ENCODE peak calls at places on chromosomes 12 and 14, in seven cellular contexts. K is epithelial cell of esophagus, Q is lower lobe of right lung, F is heart left ventricle, U is dorsolateral prefrontal cortex, S is fibroblast of villous mesenchyme, D is cardiac muscle cell. V is an unnamed sample.

GRCh38 chr12:13435535-13435934 is 239.0 kb downstream of the EMP1 start:
- DNase-seq in K (no peak), Q (no peak), F (no peak), U (no peak), S (no peak), D (no peak), V (no peak)

GRCh38 chr12:130538343-130539095 is 177.6 kb downstream of the RIMBP2 start:
- DNase-seq in K (no peak), Q (no peak), F (no peak), U (peak), S (no peak), D (no peak), V (no peak)

GRCh38 chr12:71981149-71981548 is 42.5 kb downstream of the TPH2 start:
- DNase-seq in K (peak), Q (no peak), F (no peak), U (no peak), S (peak), D (peak), V (no peak)

GRCh38 chr12:1807489-1807888 is 12.9 kb upstream of the LRTM2 start:
- DNase-seq in K (no peak), Q (peak), F (peak), U (no peak), S (no peak), D (no peak), V (no peak)

GRCh38 chr12:122422769-122423257 is 344 bp upstream of the CLIP1 start:
- DNase-seq in K (peak), Q (peak), F (peak), U (no peak), S (peak), D (peak), V (no peak)

GRCh38 chr12:116346751-116347150 is 69.3 kb upstream of the MED13L start:
- DNase-seq in K (peak), Q (no peak), F (no peak), U (no peak), S (peak), D (peak), V (no peak)

GRCh38 chr12:118033902-118034301 is 17.4 kb downstream of the RFC5 start:
- DNase-seq in K (peak), Q (no peak), F (no peak), U (no peak), S (peak), D (no peak), V (no peak)

GRCh38 chr14:35320472-35320871 is 28.3 kb downstream of the PSMA6 start:
- DNase-seq in K (no peak), Q (no peak), F (no peak), U (no peak), S (no peak), D (no peak), V (no peak)

GRCh38 chr12:132357623-132358186 is 28.3 kb upstream of the GALNT9 start:
- DNase-seq in K (no peak), Q (peak), F (no peak), U (peak), S (no peak), D (no peak), V (no peak)

GRCh38 chr12:5123921-5124320 is 80.2 kb downstream of the KCNA5 start:
- DNase-seq in K (no peak), Q (no peak), F (no peak), U (no peak), S (no peak), D (no peak), V (no peak)

GRCh38 chr14:49057838-49058510 is 528.2 kb downstream of the RPS29 start:
- DNase-seq in K (no peak), Q (no peak), F (no peak), U (no peak), S (no peak), D (no peak), V (no peak)

GRCh38 chr14:59177229-59177628 is 11.2 kb upstream of the DAAM1 start:
- DNase-seq in K (peak), Q (no peak), F (no peak), U (no peak), S (no peak), D (no peak), V (no peak)

GRCh38 chr14:103385994-103386491 is 828 bp downstream of the MARK3 start:
- DNase-seq in K (peak), Q (peak), F (peak), U (peak), S (peak), D (no peak), V (peak)

GRCh38 chr12:61757831-61758505 is 502.2 kb upstream of the USP15 start:
- DNase-seq in K (peak), Q (no peak), F (no peak), U (no peak), S (peak), D (no peak), V (no peak)

GRCh38 chr12:102394200-102394599 is 86.2 kb downstream of the IGF1 start:
- DNase-seq in K (no peak), Q (no peak), F (no peak), U (no peak), S (peak), D (no peak), V (no peak)

GRCh38 chr12:13242926-13243325 is 46.4 kb downstream of the EMP1 start:
- DNase-seq in K (no peak), Q (no peak), F (no peak), U (no peak), S (no peak), D (no peak), V (no peak)

GRCh38 chr14:38210168-38210567 is 2.5 kb downstream of the SSTR1 start:
- DNase-seq in K (peak), Q (peak), F (no peak), U (peak), S (peak), D (peak), V (no peak)

GRCh38 chr12:88549929-88550328 is 30.3 kb downstream of the KITLG start:
- DNase-seq in K (no peak), Q (no peak), F (no peak), U (no peak), S (peak), D (peak), V (no peak)

GRCh38 chr14:100172811-100173210 is 13.4 kb upstream of the DEGS2 start:
- DNase-seq in K (no peak), Q (no peak), F (no peak), U (no peak), S (no peak), D (no peak), V (no peak)

GRCh38 chr12:106089935-106090334 is 48.8 kb downstream of the NUAK1 start:
- DNase-seq in K (no peak), Q (no peak), F (no peak), U (no peak), S (no peak), D (no peak), V (no peak)

GRCh38 chr14:92513966-92514843 is 624 bp downstream of the RIN3 start:
- DNase-seq in K (peak), Q (peak), F (peak), U (no peak), S (peak), D (peak), V (peak)

GRCh38 chr14:67618617-67619063 is 1.1 kb upstream of the ARG2 start:
- DNase-seq in K (peak), Q (no peak), F (no peak), U (no peak), S (peak), D (peak), V (peak)

GRCh38 chr14:54344445-54344844 is 52.4 kb upstream of the CDKN3 start:
- DNase-seq in K (no peak), Q (no peak), F (no peak), U (no peak), S (no peak), D (peak), V (no peak)

GRCh38 chr12:31899136-31899535 is 60.1 kb upstream of the RESF1 start:
- DNase-seq in K (no peak), Q (no peak), F (no peak), U (no peak), S (no peak), D (no peak), V (no peak)

GRCh38 chr12:111444314-111444705 is 38.6 kb downstream of the SH2B3 start:
- DNase-seq in K (no peak), Q (no peak), F (no peak), U (no peak), S (no peak), D (no peak), V (no peak)

GRCh38 chr12:94604299-94604698 is 46.1 kb downstream of the TMCC3 start:
- DNase-seq in K (no peak), Q (no peak), F (no peak), U (no peak), S (no peak), D (no peak), V (no peak)

GRCh38 chr14:70886421-70887206 is 20.6 kb upstream of the PCNX1 start:
- DNase-seq in K (no peak), Q (no peak), F (no peak), U (peak), S (no peak), D (no peak), V (peak)

GRCh38 chr12:107685360-107686248 is at the start of gene PWP1:
- DNase-seq in K (peak), Q (peak), F (peak), U (peak), S (peak), D (peak), V (peak)

GRCh38 chr12:86138770-86139169 is 117.4 kb downstream of the MGAT4C start:
- DNase-seq in K (no peak), Q (no peak), F (no peak), U (no peak), S (no peak), D (no peak), V (no peak)

GRCh38 chr12:51820721-51821422 is 27.6 kb downstream of the FIGNL2 start:
- DNase-seq in K (peak), Q (peak), F (peak), U (peak), S (peak), D (peak), V (peak)

GRCh38 chr12:51822956-51823355 is 25.6 kb downstream of the FIGNL2 start:
- DNase-seq in K (no peak), Q (no peak), F (no peak), U (no peak), S (no peak), D (no peak), V (no peak)

GRCh38 chr12:51823875-51824565 is 24.5 kb downstream of the FIGNL2 start:
- DNase-seq in K (peak), Q (no peak), F (no peak), U (peak), S (peak), D (peak), V (no peak)

GRCh38 chr12:51821423-51822260 is 26.9 kb downstream of the FIGNL2 start:
- DNase-seq in K (no peak), Q (no peak), F (no peak), U (no peak), S (no peak), D (no peak), V (no peak)

DNA sequence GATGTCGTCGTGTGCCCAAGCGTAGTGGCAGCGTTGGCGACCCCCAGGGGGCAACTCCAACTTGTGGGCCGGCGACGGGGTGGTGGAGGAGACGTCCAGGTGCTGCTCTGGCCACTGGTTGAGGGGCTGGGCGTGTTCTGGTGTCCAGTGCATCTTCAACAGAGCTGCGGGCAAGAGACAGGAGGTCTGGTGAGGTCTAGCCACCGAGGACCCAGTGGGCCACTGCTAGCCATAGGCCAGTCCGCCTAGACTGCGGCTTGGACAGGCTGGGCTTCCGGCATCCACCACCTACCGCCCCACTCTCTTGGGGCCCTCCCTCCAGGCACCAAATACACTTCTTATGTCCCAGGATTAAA is 26.3 kb downstream of the FIGNL2 start:
- DNase-seq in K (no peak), Q (no peak), F (no peak), U (no peak), S (no peak), D (no peak), V (no peak)
- H3K4me3 ChIP-seq in K (no peak), Q (peak), F (no peak), U (no peak), S (peak), D (no peak), V (no peak)

GRCh38 chr14:30264161-30264560 is 294.8 kb upstream of the G2E3 start:
- DNase-seq in K (no peak), Q (no peak), F (no peak), U (no peak), S (no peak), D (no peak), V (no peak)
- TF ChIP-seq CTCF in K (no peak), Q (no peak), F (no peak), U (no peak), S (no peak), D (no peak), V (no peak)

GRCh38 chr14:28830115-28830534 is 63.5 kb downstream of the FOXG1 start:
- DNase-seq in K (no peak), Q (no peak), F (no peak), U (no peak), S (peak), D (no peak), V (no peak)
- H3K4me3 ChIP-seq in K (peak), Q (no peak), F (no peak), U (no peak), S (peak), D (no peak), V (no peak)

DNA sequence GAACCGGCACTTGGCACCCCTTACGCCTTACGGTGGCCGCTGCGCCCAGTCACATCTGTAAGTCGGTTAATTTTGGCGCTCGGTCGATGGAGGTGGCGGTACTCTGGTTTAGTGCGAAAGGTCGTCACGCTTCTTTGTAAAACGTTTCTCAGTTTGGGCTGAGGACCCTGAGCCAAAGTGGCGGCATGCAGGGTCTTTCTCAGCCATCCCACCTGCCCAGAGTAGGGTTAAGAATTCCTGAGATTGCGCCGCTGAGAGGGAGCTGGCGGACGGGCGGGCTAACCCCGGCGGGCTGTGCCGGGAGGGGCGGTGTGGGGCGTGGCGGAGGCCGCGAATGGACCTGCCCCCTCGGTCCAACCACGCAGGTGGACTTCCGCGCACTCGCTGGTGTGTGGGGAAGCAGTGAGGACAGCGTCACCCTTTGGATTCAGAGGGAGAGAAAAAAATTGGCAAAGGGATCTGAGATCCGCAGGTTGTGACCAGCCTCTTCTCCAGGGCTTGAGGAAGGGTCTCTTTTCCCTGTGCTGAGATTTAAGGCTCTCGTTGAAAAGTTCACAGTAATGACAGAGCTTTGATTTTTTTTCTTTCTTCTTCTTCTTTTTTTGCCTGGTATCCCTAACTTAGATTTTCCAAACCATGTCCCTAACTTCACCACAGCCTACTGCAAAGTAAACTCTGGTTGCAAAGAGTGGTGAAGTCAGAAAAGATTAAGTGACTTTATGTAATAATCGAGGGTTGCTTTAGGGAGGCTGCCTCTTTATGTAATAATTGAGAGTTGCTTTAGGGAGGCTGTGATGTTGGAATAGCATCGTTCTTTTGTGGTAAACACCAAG is 602 bp upstream of the FBXO33 start:
- DNase-seq in K (peak), Q (peak), F (peak), U (peak), S (peak), D (peak), V (peak)
- TF ChIP-seq CTCF in K (peak), Q (peak), F (peak), U (peak), S (no peak), D (no peak), V (peak)

GRCh38 chr14:76811561-76811960 is 1.1 kb downstream of the ANGEL1 start:
- DNase-seq in K (no peak), Q (no peak), F (no peak), U (no peak), S (peak), D (no peak), V (no peak)

GRCh38 chr14:76810953-76811400 is 1.7 kb downstream of the ANGEL1 start:
- DNase-seq in K (peak), Q (no peak), F (no peak), U (peak), S (peak), D (peak), V (no peak)

GRCh38 chr14:76812093-76812421 is 625 bp downstream of the ANGEL1 start:
- DNase-seq in K (peak), Q (no peak), F (no peak), U (no peak), S (no peak), D (no peak), V (no peak)

GRCh38 chr14:76808990-76809389 is 3.7 kb downstream of the ANGEL1 start:
- DNase-seq in K (no peak), Q (no peak), F (no peak), U (no peak), S (no peak), D (no peak), V (no peak)

DNA sequence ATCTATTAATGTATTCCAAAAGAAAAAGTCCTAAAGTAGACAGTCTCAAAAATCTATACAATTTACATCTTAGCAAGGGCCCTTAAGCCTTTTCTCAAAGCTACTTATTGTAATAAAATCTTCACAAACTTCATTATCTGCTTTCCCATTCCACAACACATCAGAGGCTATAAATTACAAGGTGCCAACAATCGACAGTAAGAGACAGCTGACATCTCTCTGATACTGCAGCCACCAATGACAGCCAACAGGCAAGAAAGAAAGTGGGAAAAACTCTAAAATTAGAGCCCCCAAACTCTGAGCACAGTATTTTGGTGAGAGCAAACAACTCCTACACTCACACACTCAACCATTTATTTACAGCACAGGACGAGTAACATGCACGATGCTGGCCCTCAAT is 2.2 kb downstream of the ANGEL1 start:
- DNase-seq in K (no peak), Q (no peak), F (no peak), U (no peak), S (peak), D (no peak), V (no peak)
- H3K4me3 ChIP-seq in K (no peak), Q (peak), F (no peak), U (peak), S (peak), D (peak), V (no peak)

DNA sequence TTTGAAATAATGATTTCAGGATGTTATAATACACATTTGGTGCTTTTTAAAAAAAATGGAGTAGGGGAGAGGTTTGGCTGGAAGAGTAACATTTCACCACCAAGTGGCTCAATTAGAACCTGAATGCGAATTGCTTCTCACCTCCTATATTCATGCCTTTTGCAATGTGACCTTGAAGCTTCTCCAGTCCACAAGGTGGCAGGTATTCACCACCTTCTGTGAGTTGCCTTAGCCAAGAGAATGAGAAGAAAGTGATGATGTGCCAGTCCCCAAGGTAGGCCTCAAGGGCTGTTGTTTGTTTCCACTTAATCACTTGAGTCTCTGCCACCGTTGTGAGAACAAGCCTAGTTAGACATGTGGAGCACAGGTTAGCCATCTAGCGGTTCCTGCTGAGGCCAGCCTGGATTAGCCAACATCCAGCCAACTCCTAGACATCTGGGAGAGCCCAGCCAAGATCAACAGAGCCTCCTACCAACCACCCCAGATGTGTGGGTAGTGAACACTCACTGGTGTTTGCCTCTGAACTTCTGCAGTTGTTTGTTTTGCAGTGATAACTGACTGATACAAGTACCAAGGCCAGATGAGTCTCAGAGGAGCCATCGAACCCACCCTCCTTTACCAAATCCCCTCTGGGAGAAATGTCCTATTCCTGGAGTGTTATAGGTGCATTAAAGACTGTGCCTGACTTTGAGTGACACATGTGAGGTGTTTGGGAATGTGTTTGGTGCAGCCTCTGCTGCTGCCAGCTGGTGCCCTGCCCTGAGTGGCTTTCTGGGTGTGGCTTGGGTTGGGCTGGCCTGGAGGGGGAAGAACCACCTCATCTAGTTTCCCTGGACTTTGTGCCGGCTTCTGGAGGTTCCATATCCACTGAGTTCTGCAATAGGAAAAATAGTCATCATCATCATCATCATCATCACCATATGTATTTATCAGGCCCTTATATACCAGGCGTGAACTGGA is 132.5 kb upstream of the RFLNA start:
- DNase-seq in K (peak), Q (no peak), F (no peak), U (no peak), S (no peak), D (no peak), V (no peak)
- TF ChIP-seq CTCF in K (no peak), Q (no peak), F (no peak), U (no peak), S (no peak), D (no peak), V (no peak)

DNA sequence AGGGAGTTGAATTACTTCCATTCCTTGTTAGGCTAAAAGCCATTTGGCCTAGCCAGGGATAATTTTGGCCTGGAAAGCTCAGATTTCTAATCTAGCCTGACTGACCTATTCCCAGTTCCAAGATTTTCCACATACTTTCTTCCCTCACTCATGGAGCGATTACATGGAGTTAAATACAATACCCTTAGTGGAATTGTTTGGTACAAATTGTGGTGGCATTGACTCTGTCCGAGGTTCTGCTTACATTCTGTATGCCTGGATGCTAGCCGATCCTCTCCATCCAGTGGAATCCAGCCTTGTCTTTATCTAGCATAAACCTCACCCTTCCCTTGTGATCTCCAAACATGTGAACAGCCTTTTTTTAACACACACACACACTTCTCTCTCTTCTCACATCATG is 965.1 kb downstream of the DIO2 start:
- DNase-seq in K (no peak), Q (no peak), F (no peak), U (no peak), S (no peak), D (no peak), V (no peak)
- H3K4me3 ChIP-seq in K (no peak), Q (no peak), F (no peak), U (no peak), S (no peak), D (no peak), V (no peak)